ENCODE peak calls at places on chromosomes 5 and 9, in four cellular contexts. U, M, T and J are unnamed samples.

GRCh38 chr9:106799146-106799545 is 63.8 kb upstream of the ZNF462 start:
- DNase-seq in U (no peak), M (peak; percentile 93), T (peak; percentile 85), J (no peak)

GRCh38 chr5:130992095-130992494 is 173.0 kb downstream of the HINT1 start:
- DNase-seq in U (no peak), M (peak; percentile 21), T (peak; percentile 89), J (no peak)

GRCh38 chr5:10111575-10111974 is 138.1 kb downstream of the ATPSCKMT start:
- DNase-seq in U (no peak), M (peak; percentile 72), T (peak; percentile 78), J (no peak)

GRCh38 chr9:96061293-96061987 is 185.9 kb downstream of the ERCC6L2 start:
- DNase-seq in U (peak; percentile 25), M (peak; percentile 59), T (peak; percentile 52), J (peak; percentile 78)

GRCh38 chr5:310941-311434 is 10.5 kb upstream of the AHRR start:
- DNase-seq in U (no peak), M (peak; percentile 81), T (no peak), J (no peak)

GRCh38 chr5:160434022-160434531 is 12.4 kb downstream of the PTTG1 start:
- DNase-seq in U (no peak), M (no peak), T (no peak), J (no peak)

GRCh38 chr9:19223724-19224123 is 6.8 kb upstream of the DENND4C start:
- DNase-seq in U (no peak), M (no peak), T (no peak), J (no peak)

GRCh38 chr5:136202800-136203199 is 9.8 kb upstream of the SMIM32 start:
- DNase-seq in U (no peak), M (no peak), T (no peak), J (no peak)

GRCh38 chr9:89274838-89275237 is 36.2 kb upstream of the CKS2 start:
- DNase-seq in U (no peak), M (peak; percentile 98), T (peak; percentile 23), J (no peak)

GRCh38 chr5:102570747-102571146 is 71.9 kb upstream of the SLCO6A1 start:
- DNase-seq in U (no peak), M (no peak), T (no peak), J (no peak)

GRCh38 chr5:173823721-173824567 is 64.2 kb upstream of the CPEB4 start:
- DNase-seq in U (peak; percentile 69), M (peak; percentile 90), T (peak; percentile 91), J (no peak)

GRCh38 chr9:35727676-35728040 is 4.3 kb downstream of the TLN1 start:
- DNase-seq in U (no peak), M (no peak), T (no peak), J (no peak)

GRCh38 chr5:16957305-16958165 is 21.4 kb upstream of the MYO10 start:
- DNase-seq in U (no peak), M (peak; percentile 95), T (peak; percentile 63), J (no peak)

DNA sequence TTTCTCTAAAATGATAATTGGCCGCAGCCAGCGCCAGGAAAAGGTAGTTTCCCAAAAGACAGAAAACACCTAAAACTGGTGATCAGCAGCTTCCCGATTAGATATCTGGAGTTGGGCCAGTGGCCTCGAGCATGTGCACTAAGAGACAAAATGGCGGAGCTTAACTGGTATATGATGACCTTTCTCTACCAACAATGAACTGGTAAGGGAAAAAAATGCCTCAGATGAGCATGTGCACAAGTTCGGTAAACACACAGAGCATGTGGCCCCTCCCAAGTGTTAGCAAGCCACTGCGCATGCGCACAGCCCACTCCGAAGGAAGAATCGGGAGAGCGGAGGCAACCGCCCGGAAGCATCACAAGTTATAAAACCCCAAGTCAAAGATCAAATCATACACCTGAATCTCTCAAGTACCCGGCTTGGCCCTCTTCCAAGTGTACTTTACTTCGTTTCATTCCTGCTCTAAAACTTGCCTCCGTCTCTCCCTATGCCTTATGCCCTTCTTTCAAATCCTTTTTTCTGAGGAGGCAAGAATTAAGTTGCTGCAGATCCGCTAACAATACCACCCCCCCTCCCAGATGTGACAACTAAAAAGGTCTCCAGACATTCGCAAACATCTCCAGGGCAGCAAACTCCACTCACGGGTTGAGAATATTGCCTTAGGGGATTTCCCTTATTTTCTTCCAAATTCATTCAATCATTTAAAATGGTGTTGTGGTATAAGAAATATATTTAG is 15.0 kb upstream of the PTBP3 start:
- DNase-seq in U (peak; percentile 83), M (peak; percentile 88), T (peak; percentile 82), J (peak; percentile 96)
- H3K4me3 ChIP-seq in U (peak overlapping the region; percentile 41), M (peak overlapping the region; percentile 53), T (peak overlapping the region; percentile 82), J (peak overlapping the region; percentile 69)

DNA sequence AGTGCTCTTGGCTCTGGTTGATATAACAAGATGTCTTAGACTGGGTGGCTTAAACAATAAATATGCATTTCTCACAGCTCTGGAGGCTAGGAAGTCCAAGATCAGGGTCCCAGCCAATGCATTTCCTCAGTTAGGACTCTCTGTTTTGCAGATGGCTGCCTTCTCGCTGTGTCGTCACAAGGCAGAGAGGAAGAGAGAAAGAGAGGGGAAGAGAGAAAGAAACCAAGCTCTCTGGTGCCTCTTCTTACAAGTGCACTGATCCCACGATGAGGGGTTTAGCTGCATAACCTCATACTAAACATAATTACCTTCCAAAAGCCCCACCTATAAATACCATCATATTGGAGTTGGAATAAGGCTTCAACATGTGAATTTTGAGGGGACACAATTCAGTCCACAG is 4.9 kb downstream of the CAMK4 start:
- DNase-seq in U (no peak), M (no peak), T (no peak), J (no peak)
- H3K4me3 ChIP-seq in U (no peak overlapping the region), M (no peak overlapping the region), T (no peak overlapping the region), J (no peak overlapping the region)

DNA sequence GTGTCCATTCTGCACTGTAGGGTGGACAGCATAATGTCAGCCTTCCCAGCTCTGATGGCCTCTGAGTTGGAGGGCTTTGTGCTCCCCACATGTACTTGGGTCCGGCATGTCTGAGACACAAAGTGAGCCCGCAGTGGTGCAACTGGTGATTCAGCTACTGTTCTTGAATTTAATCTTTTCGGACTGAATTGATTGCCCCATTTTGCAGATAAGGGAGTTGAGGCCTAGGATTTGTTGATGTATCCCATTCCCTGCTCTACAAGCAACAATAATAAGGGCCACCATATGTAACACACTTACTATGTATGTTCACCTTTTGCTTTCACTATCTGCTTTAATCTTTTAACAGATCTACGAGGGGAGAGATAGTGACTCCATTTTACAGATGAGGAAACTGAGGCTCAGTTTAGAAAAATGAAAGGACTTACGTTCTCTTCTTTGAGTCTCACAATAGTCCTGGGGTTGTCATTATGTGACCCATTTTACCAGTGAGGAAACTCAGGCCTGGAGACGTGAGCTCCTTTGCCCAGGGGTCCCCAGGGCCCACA is 4.5 kb downstream of the GSN start:
- DNase-seq in U (no peak), M (no peak), T (no peak), J (no peak)
- H3K4me3 ChIP-seq in U (no peak overlapping the region), M (no peak overlapping the region), T (peak overlapping the region; percentile 93), J (no peak overlapping the region)

DNA sequence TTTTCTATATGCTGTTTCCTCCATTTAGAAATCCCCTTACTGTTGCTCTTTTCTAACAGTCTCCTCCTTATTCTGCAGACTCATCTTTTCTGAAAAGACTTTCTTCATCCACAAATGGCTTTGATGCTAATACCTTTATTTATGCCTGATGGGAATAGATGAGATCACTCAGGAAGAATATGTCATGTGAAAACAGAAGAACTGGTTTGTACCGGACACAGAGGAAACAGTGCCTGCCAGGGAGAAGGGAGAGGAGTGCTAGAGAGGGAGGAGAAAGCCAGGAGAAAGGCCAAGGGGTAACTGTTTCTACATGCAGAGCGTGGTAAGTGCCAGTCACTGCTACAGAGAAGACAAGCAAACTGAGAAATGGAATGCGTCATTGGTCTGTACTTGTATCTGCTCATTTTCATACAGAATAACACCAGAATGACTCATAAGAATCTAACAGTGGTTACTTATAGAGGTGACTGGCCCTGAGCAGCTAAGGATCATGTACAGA is 45.9 kb upstream of the PJA2 start:
- DNase-seq in U (peak; percentile 29), M (peak; percentile 99), T (peak; percentile 87), J (peak; percentile 34)
- H3K4me3 ChIP-seq in U (no peak overlapping the region), M (no peak overlapping the region), T (peak overlapping the region; percentile 65), J (no peak overlapping the region)

GRCh38 chr9:130839237-130840111 is 4.4 kb downstream of the ABL1 start:
- DNase-seq in U (no peak), M (no peak), T (no peak), J (no peak)

GRCh38 chr9:130837002-130837511 is 2.0 kb downstream of the ABL1 start:
- DNase-seq in U (peak; percentile 13), M (peak; percentile 66), T (peak; percentile 85), J (no peak)

GRCh38 chr9:130834371-130835311 is at the start of gene ABL1:
- DNase-seq in U (peak; percentile 82), M (peak; percentile 94), T (peak; percentile 86), J (peak; percentile 90)

GRCh38 chr9:130835441-130836298 is 616 bp downstream of the ABL1 start:
- DNase-seq in U (peak; percentile 45), M (peak; percentile 53), T (peak; percentile 65), J (peak; percentile 50)

DNA sequence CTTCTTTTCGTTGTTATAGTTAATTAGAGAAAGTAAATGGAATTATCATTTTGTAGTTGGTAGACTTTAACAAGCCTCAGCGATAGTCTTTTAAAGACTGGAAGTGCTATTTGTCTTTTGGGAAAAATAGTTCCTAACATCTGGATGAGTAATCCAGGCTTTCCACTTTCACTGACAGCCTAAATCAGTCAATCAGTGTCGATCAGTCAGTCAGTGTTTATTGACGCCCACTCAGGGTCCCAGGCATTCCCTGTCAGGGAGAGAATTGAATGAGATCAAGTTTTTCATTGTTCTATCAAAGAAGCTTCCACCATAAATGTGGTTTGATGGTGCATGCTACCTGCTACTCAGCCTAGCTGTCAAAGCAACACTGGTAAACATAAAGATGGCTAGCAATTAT is 2.6 kb downstream of the ABL1 start:
- DNase-seq in U (no peak), M (no peak), T (no peak), J (no peak)
- H3K4me3 ChIP-seq in U (peak overlapping the region; percentile 63), M (peak overlapping the region; percentile 67), T (peak overlapping the region; percentile 90), J (peak overlapping the region; percentile 78)

GRCh38 chr5:96852769-96853168 is 23.5 kb upstream of the ERAP2 start:
- DNase-seq in U (no peak), M (peak; percentile 15), T (peak; percentile 68), J (no peak)
- H3K4me3 ChIP-seq in U (no peak overlapping the region), M (no peak overlapping the region), T (peak overlapping the region; percentile 9), J (no peak overlapping the region)

GRCh38 chr5:36276864-36277263 is 24.8 kb downstream of the RANBP3L start:
- DNase-seq in U (no peak), M (no peak), T (peak; percentile 22), J (no peak)

GRCh38 chr5:36273809-36274526 is 27.7 kb downstream of the RANBP3L start:
- DNase-seq in U (no peak), M (no peak), T (no peak), J (no peak)

GRCh38 chr5:36279054-36279698 is 22.5 kb downstream of the RANBP3L start:
- DNase-seq in U (no peak), M (peak; percentile 69), T (peak; percentile 74), J (no peak)
- H3K4me3 ChIP-seq in U (no peak overlapping the region), M (no peak overlapping the region), T (peak overlapping the region; percentile 63), J (no peak overlapping the region)

GRCh38 chr9:4663956-4664355 is 1.9 kb downstream of the PLPP6 start:
- DNase-seq in U (no peak), M (no peak), T (no peak), J (no peak)
- H3K4me3 ChIP-seq in U (peak overlapping the region; percentile 84), M (no peak overlapping the region), T (no peak overlapping the region), J (no peak overlapping the region)